ENCODE peak calls at places on chromosomes 5 and 9, in seven cellular contexts. One of them, this sample, is unnamed. For H3K4me1 and H3K9me3, the result is how much of the 10 kb centered on the place peaks cover.

GRCh38 chr5:136216230-136216629 is 23.3 kb upstream of the SMIM32 start:
- DNase-seq in neuronal stem cell: no peak
- DNase-seq in psoas muscle: no peak
- DNase-seq in NT2/D1: no peak
- DNase-seq in transverse colon: no peak
- DNase-seq in neural progenitor cell: no peak
- DNase-seq in body of pancreas: no peak
- DNase-seq in this sample: no peak

GRCh38 chr5:41809128-41809527 is 61.1 kb downstream of the OXCT1 start:
- DNase-seq in neuronal stem cell: no peak
- DNase-seq in psoas muscle: no peak
- DNase-seq in NT2/D1: no peak
- DNase-seq in transverse colon: no peak
- DNase-seq in neural progenitor cell: no peak
- DNase-seq in body of pancreas: no peak
- DNase-seq in this sample: no peak

GRCh38 chr5:179607449-179607931 is 16.0 kb downstream of the HNRNPH1 start:
- DNase-seq in neuronal stem cell: no peak
- DNase-seq in psoas muscle: peak
- DNase-seq in NT2/D1: no peak
- DNase-seq in transverse colon: no peak
- DNase-seq in neural progenitor cell: no peak
- DNase-seq in body of pancreas: peak
- DNase-seq in this sample: no peak

GRCh38 chr9:107929439-107929838 is 439.9 kb upstream of the KLF4 start:
- DNase-seq in neuronal stem cell: no peak
- DNase-seq in psoas muscle: peak
- DNase-seq in NT2/D1: no peak
- DNase-seq in transverse colon: peak
- DNase-seq in neural progenitor cell: no peak
- DNase-seq in body of pancreas: peak
- DNase-seq in this sample: no peak

GRCh38 chr5:172414618-172415599 is 39.4 kb downstream of the SH3PXD2B start:
- DNase-seq in neuronal stem cell: no peak
- DNase-seq in psoas muscle: peak
- DNase-seq in NT2/D1: no peak
- DNase-seq in transverse colon: peak
- DNase-seq in neural progenitor cell: no peak
- DNase-seq in body of pancreas: peak
- DNase-seq in this sample: no peak

GRCh38 chr9:33025572-33026347 is 687 bp downstream of the DNAJA1 start:
- DNase-seq in neuronal stem cell: no peak
- DNase-seq in psoas muscle: no peak
- DNase-seq in NT2/D1: no peak
- DNase-seq in transverse colon: peak
- DNase-seq in neural progenitor cell: peak
- DNase-seq in body of pancreas: peak
- DNase-seq in this sample: peak

GRCh38 chr9:84314306-84314705 is 26.3 kb downstream of the SLC28A3 start:
- DNase-seq in neuronal stem cell: no peak
- DNase-seq in psoas muscle: no peak
- DNase-seq in NT2/D1: no peak
- DNase-seq in transverse colon: no peak
- DNase-seq in neural progenitor cell: no peak
- DNase-seq in body of pancreas: no peak
- DNase-seq in this sample: no peak

GRCh38 chr5:26981750-26982149 is 56.6 kb downstream of the CDH9 start:
- DNase-seq in neuronal stem cell: no peak
- DNase-seq in psoas muscle: no peak
- DNase-seq in NT2/D1: no peak
- DNase-seq in transverse colon: no peak
- DNase-seq in neural progenitor cell: no peak
- DNase-seq in body of pancreas: no peak
- DNase-seq in this sample: no peak

GRCh38 chr5:76544268-76544926 is 78.8 kb downstream of the F2RL2 start:
- DNase-seq in neuronal stem cell: peak
- DNase-seq in psoas muscle: no peak
- DNase-seq in NT2/D1: no peak
- DNase-seq in transverse colon: peak
- DNase-seq in neural progenitor cell: peak
- DNase-seq in body of pancreas: peak
- DNase-seq in this sample: peak

GRCh38 chr5:95941756-95942155 is 19.9 kb downstream of the ELL2 start:
- DNase-seq in neuronal stem cell: no peak
- DNase-seq in psoas muscle: no peak
- DNase-seq in NT2/D1: no peak
- DNase-seq in transverse colon: no peak
- DNase-seq in neural progenitor cell: no peak
- DNase-seq in body of pancreas: no peak
- DNase-seq in this sample: no peak

GRCh38 chr9:90053027-90053426 is 448.2 kb downstream of the GADD45G start:
- DNase-seq in neuronal stem cell: no peak
- DNase-seq in psoas muscle: no peak
- DNase-seq in NT2/D1: peak
- DNase-seq in transverse colon: no peak
- DNase-seq in neural progenitor cell: no peak
- DNase-seq in body of pancreas: peak
- DNase-seq in this sample: no peak

GRCh38 chr5:151706906-151707305 is 20.2 kb upstream of the SPARC start:
- DNase-seq in neuronal stem cell: no peak
- DNase-seq in psoas muscle: no peak
- DNase-seq in NT2/D1: no peak
- DNase-seq in transverse colon: no peak
- DNase-seq in neural progenitor cell: no peak
- DNase-seq in body of pancreas: no peak
- DNase-seq in this sample: no peak

GRCh38 chr5:82347213-82347947 is 69.2 kb upstream of the RPS23 start:
- DNase-seq in neuronal stem cell: no peak
- DNase-seq in psoas muscle: peak
- DNase-seq in NT2/D1: no peak
- DNase-seq in transverse colon: no peak
- DNase-seq in neural progenitor cell: no peak
- DNase-seq in body of pancreas: no peak
- DNase-seq in this sample: no peak

GRCh38 chr5:81245871-81246235 is 12.7 kb downstream of the CKMT2 start:
- DNase-seq in neuronal stem cell: no peak
- DNase-seq in psoas muscle: no peak
- DNase-seq in NT2/D1: no peak
- DNase-seq in transverse colon: no peak
- DNase-seq in neural progenitor cell: no peak
- DNase-seq in body of pancreas: no peak
- DNase-seq in this sample: no peak

GRCh38 chr5:32960340-32961065 is 249.4 kb downstream of the NPR3 start:
- DNase-seq in neuronal stem cell: no peak
- DNase-seq in psoas muscle: no peak
- DNase-seq in NT2/D1: no peak
- DNase-seq in transverse colon: no peak
- DNase-seq in neural progenitor cell: no peak
- DNase-seq in body of pancreas: no peak
- DNase-seq in this sample: no peak

GRCh38 chr9:32413424-32413823 is 29.0 kb downstream of the ACO1 start:
- DNase-seq in neuronal stem cell: no peak
- DNase-seq in psoas muscle: no peak
- DNase-seq in NT2/D1: no peak
- DNase-seq in transverse colon: no peak
- DNase-seq in neural progenitor cell: no peak
- DNase-seq in body of pancreas: no peak
- DNase-seq in this sample: no peak

GRCh38 chr5:57432876-57433275 is 49.7 kb downstream of the ACTBL2 start:
- DNase-seq in neuronal stem cell: no peak
- DNase-seq in psoas muscle: no peak
- DNase-seq in NT2/D1: no peak
- DNase-seq in transverse colon: no peak
- DNase-seq in neural progenitor cell: no peak
- DNase-seq in body of pancreas: no peak
- DNase-seq in this sample: no peak

GRCh38 chr9:89606567-89607311 is 1.9 kb downstream of the GADD45G start:
- DNase-seq in neuronal stem cell: peak
- DNase-seq in psoas muscle: peak
- DNase-seq in NT2/D1: no peak
- DNase-seq in transverse colon: peak
- DNase-seq in neural progenitor cell: peak
- DNase-seq in body of pancreas: peak
- DNase-seq in this sample: peak

GRCh38 chr9:2087500-2088313 is 72.6 kb downstream of the SMARCA2 start:
- DNase-seq in neuronal stem cell: no peak
- DNase-seq in psoas muscle: no peak
- DNase-seq in NT2/D1: peak
- DNase-seq in transverse colon: no peak
- DNase-seq in neural progenitor cell: peak
- DNase-seq in body of pancreas: no peak
- DNase-seq in this sample: peak

GRCh38 chr5:147809830-147810666 is 21.4 kb downstream of the SPINK1 start:
- DNase-seq in neuronal stem cell: no peak
- DNase-seq in psoas muscle: no peak
- DNase-seq in NT2/D1: no peak
- DNase-seq in transverse colon: no peak
- DNase-seq in neural progenitor cell: no peak
- DNase-seq in body of pancreas: no peak
- DNase-seq in this sample: no peak

GRCh38 chr5:150540615-150541396 is 32.9 kb downstream of the NDST1 start:
- DNase-seq in neuronal stem cell: no peak
- DNase-seq in psoas muscle: no peak
- DNase-seq in NT2/D1: no peak
- DNase-seq in transverse colon: peak
- DNase-seq in neural progenitor cell: no peak
- DNase-seq in body of pancreas: no peak
- DNase-seq in this sample: no peak

GRCh38 chr9:128390813-128391711 is 19.9 kb downstream of the URM1 start:
- DNase-seq in neuronal stem cell: no peak
- DNase-seq in psoas muscle: no peak
- DNase-seq in NT2/D1: no peak
- DNase-seq in transverse colon: no peak
- DNase-seq in neural progenitor cell: no peak
- DNase-seq in body of pancreas: no peak
- DNase-seq in this sample: no peak

GRCh38 chr9:128391956-128392301 is 20.8 kb downstream of the URM1 start:
- DNase-seq in neuronal stem cell: no peak
- DNase-seq in psoas muscle: no peak
- DNase-seq in NT2/D1: no peak
- DNase-seq in transverse colon: no peak
- DNase-seq in neural progenitor cell: no peak
- DNase-seq in body of pancreas: no peak
- DNase-seq in this sample: no peak

GRCh38 chr9:128392302-128393152 is 21.4 kb downstream of the URM1 start:
- DNase-seq in neuronal stem cell: no peak
- DNase-seq in psoas muscle: no peak
- DNase-seq in NT2/D1: no peak
- DNase-seq in transverse colon: no peak
- DNase-seq in neural progenitor cell: peak
- DNase-seq in body of pancreas: no peak
- DNase-seq in this sample: no peak

GRCh38 chr9:128389395-128390149 is 18.4 kb downstream of the URM1 start:
- DNase-seq in neuronal stem cell: no peak
- DNase-seq in psoas muscle: no peak
- DNase-seq in NT2/D1: no peak
- DNase-seq in transverse colon: no peak
- DNase-seq in neural progenitor cell: no peak
- DNase-seq in body of pancreas: no peak
- DNase-seq in this sample: no peak

DNA sequence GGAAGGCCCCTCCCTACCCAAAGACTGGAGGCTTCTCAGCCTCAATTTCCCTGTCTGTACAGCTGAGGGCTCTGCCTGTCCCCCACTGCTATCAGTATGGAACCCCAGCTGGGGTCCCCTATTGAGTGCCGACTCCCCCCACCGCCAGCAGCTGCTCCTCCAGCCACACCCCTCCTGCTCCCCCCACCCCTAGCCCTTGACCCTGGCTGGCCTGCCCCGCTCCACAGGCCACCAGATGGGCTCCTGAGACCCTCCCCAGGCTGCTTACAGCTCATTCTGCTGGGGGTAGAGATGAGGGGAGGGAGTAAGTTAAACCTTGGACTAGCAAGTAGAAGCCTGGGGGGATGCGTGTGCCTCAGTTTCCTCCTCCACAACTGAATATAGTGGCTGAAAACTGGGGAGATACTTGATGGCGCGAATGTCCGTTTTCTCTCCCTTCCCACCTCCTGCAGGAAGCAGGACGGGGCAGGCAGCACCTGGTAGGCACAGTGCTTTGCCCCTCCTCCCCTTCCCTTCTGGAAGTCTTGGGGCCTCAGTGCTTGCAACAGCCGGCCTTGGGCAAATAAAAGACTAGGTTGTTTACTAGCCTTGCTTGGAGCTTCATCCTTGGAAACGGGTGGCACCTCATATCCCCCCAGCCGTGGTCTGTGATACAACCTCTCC is 19.1 kb downstream of the URM1 start:
- DNase-seq in neuronal stem cell: no peak
- DNase-seq in psoas muscle: no peak
- DNase-seq in NT2/D1: no peak
- DNase-seq in transverse colon: no peak
- DNase-seq in neural progenitor cell: no peak
- DNase-seq in body of pancreas: no peak
- DNase-seq in this sample: no peak
- H3K4me1 ChIP-seq in neuronal stem cell: under half
- H3K4me1 ChIP-seq in psoas muscle: under half
- H3K4me1 ChIP-seq in NT2/D1: under half
- H3K4me1 ChIP-seq in transverse colon: under half
- H3K4me1 ChIP-seq in neural progenitor cell: under half
- H3K4me1 ChIP-seq in body of pancreas: under half
- H3K4me1 ChIP-seq in this sample: under half

DNA sequence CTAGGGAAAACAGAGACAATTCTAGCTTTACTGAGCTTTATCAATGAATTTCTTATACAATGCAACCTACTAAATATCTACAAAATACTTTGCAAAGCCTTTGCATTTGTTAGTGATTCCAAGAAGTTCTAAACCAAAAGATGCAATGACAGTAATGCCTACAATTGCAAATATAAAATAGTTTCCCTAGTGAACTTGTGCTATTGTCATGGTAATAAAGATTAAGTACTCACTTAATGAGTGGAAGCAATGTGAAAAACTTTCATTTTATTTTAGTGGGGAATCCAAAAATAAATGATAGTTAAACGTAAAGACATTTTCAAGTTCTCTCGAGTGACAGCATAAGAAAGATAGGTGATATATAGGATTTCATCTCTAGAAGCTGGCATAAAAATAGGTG is 270.5 kb upstream of the CTNND2 start:
- DNase-seq in neuronal stem cell: no peak
- DNase-seq in psoas muscle: no peak
- DNase-seq in NT2/D1: no peak
- DNase-seq in transverse colon: no peak
- DNase-seq in neural progenitor cell: no peak
- DNase-seq in body of pancreas: no peak
- DNase-seq in this sample: no peak
- H3K9me3 ChIP-seq in neuronal stem cell: under half
- H3K9me3 ChIP-seq in psoas muscle: under half
- H3K9me3 ChIP-seq in NT2/D1: under half
- H3K9me3 ChIP-seq in transverse colon: under half
- H3K9me3 ChIP-seq in neural progenitor cell: under half
- H3K9me3 ChIP-seq in body of pancreas: under half
- H3K9me3 ChIP-seq in this sample: under half

GRCh38 chr9:672833-673232 is 168.7 kb upstream of the DMRT1 start:
- DNase-seq in neuronal stem cell: no peak
- DNase-seq in psoas muscle: no peak
- DNase-seq in NT2/D1: no peak
- DNase-seq in transverse colon: no peak
- DNase-seq in neural progenitor cell: no peak
- DNase-seq in body of pancreas: no peak
- DNase-seq in this sample: peak
- H3K4me1 ChIP-seq in neuronal stem cell: under half
- H3K4me1 ChIP-seq in psoas muscle: under half
- H3K4me1 ChIP-seq in NT2/D1: under half
- H3K4me1 ChIP-seq in transverse colon: under half
- H3K4me1 ChIP-seq in neural progenitor cell: under half
- H3K4me1 ChIP-seq in body of pancreas: under half
- H3K4me1 ChIP-seq in this sample: under half

GRCh38 chr9:123843703-123844102 is 86.2 kb downstream of the DENND1A start:
- DNase-seq in neuronal stem cell: no peak
- DNase-seq in psoas muscle: no peak
- DNase-seq in NT2/D1: no peak
- DNase-seq in transverse colon: no peak
- DNase-seq in neural progenitor cell: no peak
- DNase-seq in body of pancreas: no peak
- DNase-seq in this sample: no peak
- H3K9me3 ChIP-seq in neuronal stem cell: under half
- H3K9me3 ChIP-seq in psoas muscle: under half
- H3K9me3 ChIP-seq in NT2/D1: half or more
- H3K9me3 ChIP-seq in transverse colon: under half
- H3K9me3 ChIP-seq in neural progenitor cell: under half
- H3K9me3 ChIP-seq in body of pancreas: under half
- H3K9me3 ChIP-seq in this sample: under half